ENCODE peak calls at places on chromosomes 3 and 15, in six cellular contexts. X is K562, U is GM12878, N is HepG2, F is H1, R is Panc1. I is an unnamed sample.

GRCh38 chr3:9330166-9330703 is 32.6 kb upstream of the THUMPD3 start:
- DNase-seq in U (no peak), N (no peak), X (no peak), R (no peak), F (no peak), I (no peak)

GRCh38 chr3:189289251-189289650 is 117.5 kb downstream of the TPRG1 start:
- DNase-seq in U (no peak), X (no peak), R (no peak), N (no peak), F (no peak), I (no peak)

GRCh38 chr3:147318900-147319299 is 87.4 kb downstream of the ZIC4 start:
- DNase-seq in N (no peak), U (no peak), F (no peak), R (no peak), X (no peak), I (no peak)

GRCh38 chr3:57557088-57557537 is 1.0 kb downstream of the PDE12 start:
- DNase-seq in X (peak; percentile 32), U (no peak), F (no peak), R (no peak), N (peak; percentile 46), I (peak; percentile 47)

GRCh38 chr3:73558399-73559075 is 66.2 kb downstream of the PDZRN3 start:
- DNase-seq in F (no peak), R (no peak), X (no peak), U (no peak), N (no peak), I (no peak)

GRCh38 chr3:122493296-122493695 is 21.4 kb downstream of the KPNA1 start:
- DNase-seq in U (no peak), N (no peak), X (no peak), R (no peak), F (no peak), I (no peak)

GRCh38 chr3:150397220-150397619 is 10.9 kb upstream of the TSC22D2 start:
- DNase-seq in N (no peak), U (no peak), F (no peak), X (no peak), R (no peak), I (no peak)

GRCh38 chr3:51384730-51385473 is at the start of gene MANF:
- DNase-seq in U (peak; percentile 93), F (peak; percentile 97), R (peak; percentile 73), X (peak; percentile 99), N (peak; percentile 96), I (peak; percentile 100)

GRCh38 chr15:77030042-77030927 is 35.4 kb downstream of the PSTPIP1 start:
- DNase-seq in F (no peak), X (no peak), R (no peak), U (no peak), N (no peak), I (peak; percentile 47)

GRCh38 chr15:101256756-101257155 is 4.9 kb upstream of the CHSY1 start:
- DNase-seq in R (no peak), X (no peak), F (no peak), U (no peak), N (no peak), I (no peak)

GRCh38 chr3:183541235-183541655 is 14.3 kb downstream of the KLHL6 start:
- DNase-seq in X (no peak), U (no peak), N (no peak), R (no peak), F (no peak), I (no peak)

GRCh38 chr15:96349034-96349932 is 18.8 kb downstream of the NR2F2 start:
- DNase-seq in X (no peak), U (no peak), F (no peak), N (no peak), R (no peak), I (no peak)

GRCh38 chr3:149703474-149703873 is 45.6 kb upstream of the WWTR1 start:
- DNase-seq in N (no peak), U (no peak), R (no peak), F (no peak), X (no peak), I (no peak)

GRCh38 chr3:52216585-52217408 is 8.6 kb downstream of the TLR9 start:
- DNase-seq in U (no peak), R (peak; percentile 59), F (no peak), X (no peak), N (no peak), I (peak; percentile 51)

GRCh38 chr15:66715736-66716667 is 14.0 kb downstream of the SMAD6 start:
- DNase-seq in R (no peak), N (no peak), X (no peak), U (no peak), F (no peak), I (no peak)

GRCh38 chr3:25047058-25047457 is 381.0 kb upstream of the RARB start:
- DNase-seq in F (no peak), X (no peak), U (no peak), N (no peak), R (no peak), I (no peak)

GRCh38 chr3:24351779-24352469 is 142.7 kb downstream of the THRB start:
- DNase-seq in R (no peak), F (no peak), X (peak; percentile 83), N (no peak), U (no peak), I (no peak)

GRCh38 chr3:151593923-151594322 is 133.1 kb upstream of the IGSF10 start:
- DNase-seq in F (no peak), N (no peak), U (no peak), X (no peak), R (no peak), I (no peak)

GRCh38 chr3:177451277-177451880 is 254.1 kb upstream of the TBL1XR1 start:
- DNase-seq in N (peak; percentile 59), R (no peak), X (no peak), F (no peak), U (no peak), I (no peak)

GRCh38 chr3:177446160-177446559 is 248.9 kb upstream of the TBL1XR1 start:
- DNase-seq in F (no peak), N (no peak), X (no peak), R (no peak), U (no peak), I (no peak)

GRCh38 chr3:177448987-177449975 is 252.0 kb upstream of the TBL1XR1 start:
- DNase-seq in X (no peak), F (no peak), N (peak; percentile 58), U (peak; percentile 36), R (no peak), I (no peak)

GRCh38 chr3:177445591-177445990 is 248.3 kb upstream of the TBL1XR1 start:
- DNase-seq in X (no peak), R (no peak), F (no peak), N (no peak), U (no peak), I (no peak)

GRCh38 chr3:177447938-177448337 is 250.7 kb upstream of the TBL1XR1 start:
- DNase-seq in R (no peak), F (no peak), U (no peak), X (no peak), N (no peak), I (no peak)
- TF ChIP-seq SIN3A in R (no peak), F (no peak), U (no peak), X (no peak), N (no peak), I (no peak)

GRCh38 chr15:56077071-56077470 is 83.7 kb upstream of the NEDD4 start:
- DNase-seq in F (no peak), X (no peak), R (no peak), U (no peak), N (no peak), I (no peak)

GRCh38 chr15:56074866-56075265 is 81.5 kb upstream of the NEDD4 start:
- DNase-seq in N (no peak), U (no peak), F (no peak), R (no peak), X (no peak), I (no peak)

GRCh38 chr15:56082263-56082761 is 88.9 kb upstream of the NEDD4 start:
- DNase-seq in X (no peak), F (no peak), N (no peak), U (no peak), R (no peak), I (no peak)

DNA sequence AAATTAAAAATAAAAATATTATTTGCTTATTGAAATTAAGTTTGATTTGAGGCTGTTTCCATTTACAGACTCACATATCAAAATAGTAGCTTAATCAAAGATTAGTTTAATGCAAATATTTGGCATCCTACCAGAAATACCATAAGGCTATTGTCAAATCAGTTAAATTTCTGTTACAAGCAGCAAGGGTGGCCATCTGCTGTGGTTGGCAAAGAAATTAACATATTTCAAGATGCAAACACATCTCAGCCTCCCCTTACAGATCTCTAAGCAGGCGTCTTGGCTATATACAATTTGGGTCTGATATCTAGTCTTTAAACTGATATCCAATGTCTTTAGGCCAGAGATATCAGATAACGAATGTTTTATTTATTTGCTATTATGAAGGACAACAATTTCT is 83.2 kb upstream of the NEDD4 start:
- DNase-seq in F (no peak), X (no peak), U (no peak), R (no peak), N (no peak), I (no peak)
- TF ChIP-seq SIN3A in F (no peak), X (no peak), U (no peak), R (no peak), N (no peak), I (no peak)

GRCh38 chr15:58260186-58260910 is 122.2 kb downstream of the AQP9 start:
- DNase-seq in X (no peak), F (no peak), U (no peak), R (no peak), N (no peak), I (no peak)
- TF ChIP-seq SIN3A in X (no peak), F (no peak), U (no peak), R (no peak), N (no peak), I (no peak)

GRCh38 chr3:11672396-11672795 is 28.7 kb upstream of the VGLL4 start:
- DNase-seq in R (no peak), X (no peak), N (no peak), F (no peak), U (no peak), I (no peak)

GRCh38 chr3:11668243-11669232 is 24.8 kb upstream of the VGLL4 start:
- DNase-seq in R (no peak), N (no peak), X (no peak), U (no peak), F (no peak), I (no peak)

DNA sequence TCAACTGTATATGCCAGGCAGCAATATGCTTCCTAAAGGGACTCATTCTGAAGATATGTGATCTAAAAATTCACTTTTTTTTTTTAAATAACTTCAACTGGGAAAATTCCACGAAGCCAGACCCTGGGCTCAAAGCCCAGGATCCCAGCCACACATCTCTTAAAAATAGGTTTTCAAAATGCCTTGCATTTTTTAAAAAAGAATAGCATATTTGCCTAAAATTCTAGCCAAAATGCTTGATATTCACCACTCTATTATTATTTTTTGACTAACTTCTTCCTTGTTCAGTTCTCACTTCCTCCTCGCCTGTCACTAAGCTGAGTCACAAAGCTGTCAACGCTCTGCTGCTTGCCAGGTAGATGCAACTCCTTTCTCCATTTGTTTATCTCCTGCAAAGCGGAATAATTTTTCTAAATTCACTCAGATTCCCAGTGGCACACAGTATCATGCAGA is 28.0 kb upstream of the VGLL4 start:
- DNase-seq in N (no peak), R (no peak), F (no peak), X (no peak), U (peak; percentile 11), I (no peak)
- TF ChIP-seq SIN3A in N (no peak), R (no peak), F (no peak), X (no peak), U (no peak), I (no peak)

DNA sequence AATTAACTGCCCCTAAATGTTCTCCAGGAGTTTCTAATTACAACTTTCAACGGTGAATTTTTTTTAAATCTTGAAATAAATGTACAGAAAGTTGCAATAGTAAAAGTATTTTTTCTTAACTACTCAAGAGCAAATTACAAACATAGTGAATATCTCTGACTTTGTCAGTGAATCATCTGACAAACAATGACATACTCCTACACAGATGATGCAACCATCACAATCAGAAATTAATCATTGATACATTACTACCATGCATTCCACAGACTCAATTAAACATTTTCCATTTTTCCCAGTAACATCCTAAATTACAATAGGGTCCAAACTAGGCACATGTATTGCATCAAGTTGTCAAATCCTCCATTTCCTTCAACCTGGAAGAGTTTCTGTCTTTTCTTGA is 597.4 kb downstream of the NAALADL2 start:
- DNase-seq in U (no peak), F (no peak), R (no peak), N (no peak), X (no peak), I (no peak)
- TF ChIP-seq SIN3A in U (no peak), F (no peak), R (no peak), N (no peak), X (no peak), I (no peak)